ENCODE peak calls at places on chromosomes 13 and 19, in eight cellular contexts. E, B, Q, W, K, M, J and G are unnamed samples.

GRCh38 chr13:31350560-31350959 is 150.8 kb downstream of the B3GLCT start:
- DNase-seq in E (no peak), B (no peak), Q (no peak), W (no peak), K (no peak), M (no peak), J (no peak), G (no peak)

GRCh38 chr13:76758738-76759137 is 127.5 kb downstream of the KCTD12 start:
- DNase-seq in E (peak), B (no peak), Q (no peak), W (no peak), K (peak), M (no peak), J (no peak), G (no peak)

GRCh38 chr13:108033800-108034707 is 181.3 kb downstream of the LIG4 start:
- DNase-seq in E (peak), B (no peak), Q (no peak), W (peak), K (no peak), M (no peak), J (no peak), G (no peak)

GRCh38 chr13:26618726-26619125 is 61.2 kb downstream of the WASF3 start:
- DNase-seq in E (no peak), B (no peak), Q (no peak), W (no peak), K (no peak), M (no peak), J (no peak), G (no peak)

GRCh38 chr19:36215276-36216171 is 618 bp downstream of the ZNF146 start:
- DNase-seq in E (peak), B (peak), Q (no peak), W (peak), K (peak), M (peak), J (no peak), G (peak)

GRCh38 chr13:59906413-59907027 is 257.2 kb downstream of the DIAPH3 start:
- DNase-seq in E (peak), B (no peak), Q (no peak), W (peak), K (peak), M (no peak), J (no peak), G (no peak)

GRCh38 chr19:4456843-4457653 is 546 bp downstream of the UBXN6 start:
- DNase-seq in E (peak), B (peak), Q (peak), W (no peak), K (peak), M (no peak), J (peak), G (peak)

GRCh38 chr19:3285647-3286176 is 61.3 kb downstream of the CELF5 start:
- DNase-seq in E (no peak), B (peak), Q (no peak), W (no peak), K (no peak), M (no peak), J (no peak), G (no peak)

GRCh38 chr13:97275265-97275664 is 53.1 kb downstream of the MBNL2 start:
- DNase-seq in E (peak), B (no peak), Q (no peak), W (peak), K (peak), M (no peak), J (peak), G (peak)

GRCh38 chr13:33721719-33722118 is 96.2 kb upstream of the RFC3 start:
- DNase-seq in E (peak), B (no peak), Q (no peak), W (peak), K (peak), M (no peak), J (peak), G (no peak)

GRCh38 chr19:38975861-38976271 is 324 bp upstream of the FBXO17 start:
- DNase-seq in E (peak), B (peak), Q (no peak), W (peak), K (no peak), M (no peak), J (no peak), G (no peak)

GRCh38 chr13:50392977-50393376 is 377.7 kb downstream of the KCNRG start:
- DNase-seq in E (no peak), B (no peak), Q (no peak), W (no peak), K (no peak), M (no peak), J (no peak), G (no peak)

GRCh38 chr13:98915563-98916348 is 62.1 kb downstream of the DOCK9 start:
- DNase-seq in E (no peak), B (no peak), Q (no peak), W (no peak), K (no peak), M (no peak), J (no peak), G (no peak)

GRCh38 chr19:37218592-37218935 is 550 bp downstream of the ZNF383 start:
- DNase-seq in E (peak), B (no peak), Q (no peak), W (no peak), K (peak), M (no peak), J (no peak), G (no peak)

GRCh38 chr19:6499052-6499790 is 2.9 kb downstream of the TUBB4A start:
- DNase-seq in E (no peak), B (no peak), Q (no peak), W (no peak), K (no peak), M (no peak), J (no peak), G (no peak)

GRCh38 chr13:27627377-27627776 is 5.7 kb downstream of the POLR1D start:
- DNase-seq in E (no peak), B (no peak), Q (no peak), W (no peak), K (no peak), M (no peak), J (no peak), G (no peak)

GRCh38 chr13:111936267-111936925 is 130.6 kb upstream of the SOX1 start:
- DNase-seq in E (no peak), B (no peak), Q (no peak), W (no peak), K (no peak), M (peak), J (no peak), G (no peak)

GRCh38 chr13:112248909-112249592 is 127.1 kb upstream of the SPACA7 start:
- DNase-seq in E (no peak), B (no peak), Q (no peak), W (no peak), K (no peak), M (no peak), J (no peak), G (no peak)

GRCh38 chr13:111664060-111664459 is 343.6 kb downstream of the TEX29 start:
- DNase-seq in E (no peak), B (no peak), Q (no peak), W (no peak), K (no peak), M (peak), J (no peak), G (no peak)

GRCh38 chr13:39956036-39956435 is 300.6 kb downstream of the COG6 start:
- DNase-seq in E (no peak), B (no peak), Q (no peak), W (no peak), K (no peak), M (no peak), J (no peak), G (no peak)

GRCh38 chr13:45700971-45701900 is 884 bp upstream of the CBY2 start:
- DNase-seq in E (no peak), B (no peak), Q (no peak), W (no peak), K (no peak), M (no peak), J (no peak), G (no peak)

GRCh38 chr19:3443840-3444694 is 36.3 kb downstream of the SMIM24 start:
- DNase-seq in E (peak), B (peak), Q (no peak), W (no peak), K (peak), M (no peak), J (peak), G (no peak)

GRCh38 chr13:41182231-41182630 is 12.1 kb downstream of the KBTBD7 start:
- DNase-seq in E (no peak), B (no peak), Q (no peak), W (no peak), K (no peak), M (no peak), J (no peak), G (no peak)

GRCh38 chr13:98564204-98564603 is 12.7 kb downstream of the STK24 start:
- DNase-seq in E (no peak), B (no peak), Q (no peak), W (no peak), K (no peak), M (no peak), J (no peak), G (no peak)

GRCh38 chr19:8257052-8257443 is 47.9 kb downstream of the CERS4 start:
- DNase-seq in E (no peak), B (no peak), Q (no peak), W (peak), K (no peak), M (no peak), J (no peak), G (no peak)

GRCh38 chr13:112740502-112741131 is 50.8 kb downstream of the ATP11A start:
- DNase-seq in E (peak), B (no peak), Q (peak), W (no peak), K (peak), M (peak), J (peak), G (peak)

GRCh38 chr13:32314968-32315254 is 252 bp downstream of the ZAR1L start:
- DNase-seq in E (peak), B (no peak), Q (no peak), W (peak), K (peak), M (no peak), J (peak), G (no peak)

GRCh38 chr13:27341616-27342015 is 71.0 kb downstream of the RASL11A start:
- DNase-seq in E (no peak), B (no peak), Q (no peak), W (peak), K (no peak), M (no peak), J (no peak), G (no peak)

GRCh38 chr13:30421093-30422055 is 919 bp upstream of the UBE2L5 start:
- DNase-seq in E (peak), B (peak), Q (peak), W (peak), K (peak), M (peak), J (peak), G (peak)

GRCh38 chr13:110302154-110302553 is 4.8 kb downstream of the COL4A1 start:
- DNase-seq in E (no peak), B (no peak), Q (no peak), W (no peak), K (no peak), M (peak), J (no peak), G (no peak)

GRCh38 chr19:12996542-12997094 is 1.3 kb downstream of the NFIX start:
- DNase-seq in E (no peak), B (no peak), Q (peak), W (no peak), K (no peak), M (no peak), J (peak), G (no peak)
- TF ChIP-seq CTCF in E (no peak), B (no peak), Q (no peak), W (no peak), K (no peak), M (no peak), J (no peak), G (no peak)

GRCh38 chr13:71067164-71067815 is 799.7 kb downstream of the DACH1 start:
- DNase-seq in E (peak), B (no peak), Q (no peak), W (peak), K (no peak), M (no peak), J (no peak), G (no peak)
- TF ChIP-seq CTCF in E (no peak), B (peak), Q (no peak), W (no peak), K (no peak), M (no peak), J (no peak), G (no peak)

DNA sequence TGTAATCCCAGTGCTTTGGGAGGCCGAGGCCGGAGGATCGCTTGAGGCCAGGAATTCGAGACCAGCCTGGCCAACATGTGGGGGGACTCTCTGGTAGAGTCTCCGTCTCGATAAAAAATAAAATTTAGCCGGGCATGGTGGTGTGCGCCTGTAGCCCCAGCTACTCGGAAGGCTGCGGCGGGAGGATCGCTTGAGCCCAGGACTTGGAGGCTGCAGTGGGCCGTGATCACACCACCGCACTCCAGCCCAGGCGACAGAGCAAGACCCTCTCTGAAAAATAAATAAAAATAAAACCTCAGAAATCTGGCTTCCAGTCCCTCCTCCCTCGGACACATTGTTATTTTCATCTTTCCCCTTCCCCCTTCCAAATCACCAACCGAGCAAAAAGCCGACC is 332 bp downstream of the IRGQ start:
- DNase-seq in E (no peak), B (no peak), Q (peak), W (no peak), K (no peak), M (no peak), J (no peak), G (no peak)
- TF ChIP-seq CTCF in E (no peak), B (no peak), Q (no peak), W (no peak), K (no peak), M (no peak), J (no peak), G (no peak)

GRCh38 chr13:93172109-93172508 is 54.5 kb upstream of the GPC6 start:
- DNase-seq in E (no peak), B (no peak), Q (no peak), W (no peak), K (no peak), M (no peak), J (no peak), G (no peak)
- TF ChIP-seq CTCF in E (peak), B (peak), Q (no peak), W (no peak), K (peak), M (no peak), J (no peak), G (peak)

GRCh38 chr19:1837625-1838105 is 10.6 kb downstream of the REXO1 start:
- DNase-seq in E (peak), B (peak), Q (no peak), W (no peak), K (no peak), M (no peak), J (no peak), G (no peak)
- TF ChIP-seq CTCF in E (peak), B (peak), Q (peak), W (peak), K (peak), M (peak), J (peak), G (peak)

DNA sequence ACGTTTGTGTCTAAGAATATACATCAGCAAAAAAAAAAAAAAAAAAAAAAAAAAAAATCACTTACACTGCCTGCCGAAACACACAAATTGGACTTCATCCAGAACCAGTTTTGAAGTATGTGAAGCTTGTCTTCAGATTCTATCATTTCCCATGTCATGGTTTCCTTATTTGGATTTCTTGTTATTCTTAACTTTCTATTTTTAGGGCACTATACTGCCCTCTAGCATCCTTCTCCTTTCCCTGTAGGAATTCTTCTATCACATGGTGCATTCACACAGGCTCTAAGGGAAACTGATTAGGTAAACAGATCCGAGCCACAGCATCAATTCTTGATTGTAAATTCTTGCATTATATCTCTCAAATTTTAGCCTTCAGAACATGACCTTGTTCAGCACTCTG is 1507.5 kb downstream of the OLFM4 start:
- DNase-seq in E (no peak), B (no peak), Q (no peak), W (peak), K (no peak), M (no peak), J (peak), G (no peak)
- TF ChIP-seq CTCF in E (no peak), B (peak), Q (no peak), W (no peak), K (no peak), M (no peak), J (no peak), G (no peak)

DNA sequence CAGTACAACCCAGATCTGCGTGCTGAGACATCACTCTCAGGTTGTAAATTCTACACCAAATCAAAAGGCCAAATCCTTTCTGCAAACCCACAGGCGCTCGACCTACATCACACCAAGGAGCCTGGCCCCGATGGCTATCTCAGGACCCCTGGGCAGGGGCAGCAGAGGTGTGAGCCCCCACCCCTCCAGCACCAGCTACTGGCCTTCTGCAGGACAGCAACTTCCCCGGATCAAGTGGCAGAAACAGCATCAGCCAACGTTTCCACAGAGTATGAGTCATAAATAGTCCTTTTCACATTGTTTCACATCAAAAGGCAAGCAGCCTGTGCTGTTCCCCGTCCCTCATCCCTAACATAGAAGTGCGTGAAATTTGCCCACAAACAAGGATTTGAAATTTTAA is 276.1 kb downstream of the ZNF536 start:
- DNase-seq in E (peak), B (no peak), Q (no peak), W (no peak), K (no peak), M (no peak), J (no peak), G (no peak)
- TF ChIP-seq CTCF in E (peak), B (no peak), Q (no peak), W (no peak), K (peak), M (no peak), J (no peak), G (no peak)